ENCODE peak calls at places on chromosome 4, in four cellular contexts. B is H1, P is mesenchymal stem cell, T is trophoblast cell. H is an unnamed sample.

GRCh38 chr4:155571184-155571944 is 95.3 kb upstream of the GUCY1A1 start:
- DNase-seq in B (no peak), P (no peak), T (no peak), H (no peak)

GRCh38 chr4:15918484-15919129 is 19.9 kb downstream of the FGFBP1 start:
- DNase-seq in B (no peak), P (no peak), T (peak; percentile 38), H (no peak)

GRCh38 chr4:15694431-15694830 is 8.4 kb upstream of the BST1 start:
- DNase-seq in B (no peak), P (no peak), T (no peak), H (no peak)

GRCh38 chr4:55615008-55615407 is 21.1 kb downstream of the NMU start:
- DNase-seq in B (no peak), P (no peak), T (no peak), H (no peak)

GRCh38 chr4:40587351-40587750 is 42.3 kb downstream of the RBM47 start:
- DNase-seq in B (no peak), P (no peak), T (no peak), H (no peak)

GRCh38 chr4:106587558-106587957 is 219.0 kb upstream of the GIMD1 start:
- DNase-seq in B (no peak), P (peak; percentile 51), T (no peak), H (no peak)

GRCh38 chr4:25795566-25796454 is 67.0 kb downstream of the SEL1L3 start:
- DNase-seq in B (peak; percentile 58), P (peak; percentile 78), T (peak; percentile 43), H (peak; percentile 79)

GRCh38 chr4:12580787-12581186 is 903.4 kb downstream of the RAB28 start:
- DNase-seq in B (no peak), P (no peak), T (no peak), H (no peak)

GRCh38 chr4:3240936-3241522 is 7.9 kb upstream of the MSANTD1 start:
- DNase-seq in B (no peak), P (no peak), T (no peak), H (no peak)

GRCh38 chr4:136927172-136927571 is 605.1 kb downstream of the PCDH18 start:
- DNase-seq in B (no peak), P (no peak), T (peak; percentile 55), H (no peak)

GRCh38 chr4:28490669-28491068 is 1630.0 kb downstream of the STIM2 start:
- DNase-seq in B (no peak), P (no peak), T (no peak), H (no peak)

GRCh38 chr4:105895324-105895608 is at the start of gene NPNT:
- DNase-seq in B (no peak), P (peak; percentile 2), T (no peak), H (no peak)

GRCh38 chr4:76365636-76366035 is 55.3 kb downstream of the CCDC158 start:
- DNase-seq in B (no peak), P (no peak), T (no peak), H (no peak)

GRCh38 chr4:3416270-3416669 is 25.5 kb upstream of the HGFAC start:
- DNase-seq in B (no peak), P (no peak), T (peak; percentile 24), H (no peak)

GRCh38 chr4:89745708-89746107 is 91.3 kb downstream of the SNCA start:
- DNase-seq in B (no peak), P (no peak), T (no peak), H (no peak)

GRCh38 chr4:108029321-108029720 is 39.6 kb downstream of the HADH start:
- DNase-seq in B (no peak), P (no peak), T (no peak), H (no peak)

GRCh38 chr4:6972375-6972650 is 62.7 kb downstream of the TBC1D14 start:
- DNase-seq in B (no peak), P (no peak), T (no peak), H (no peak)

GRCh38 chr4:6974138-6974848 is 64.7 kb downstream of the TBC1D14 start:
- DNase-seq in B (peak; percentile 95), P (peak; percentile 92), T (peak; percentile 81), H (peak; percentile 77)

GRCh38 chr4:6971536-6972374 is 62.1 kb downstream of the TBC1D14 start:
- DNase-seq in B (no peak), P (no peak), T (no peak), H (no peak)

GRCh38 chr4:6969826-6970800 is 60.5 kb downstream of the TBC1D14 start:
- DNase-seq in B (no peak), P (no peak), T (no peak), H (no peak)

GRCh38 chr4:6972911-6973310 is 63.3 kb downstream of the TBC1D14 start:
- DNase-seq in B (no peak), P (peak; percentile 78), T (peak; percentile 30), H (no peak)
- H2BK12ac ChIP-seq in B (peak overlapping the region; percentile 96), P (no peak overlapping the region), T (no peak overlapping the region), H (no peak overlapping the region)

DNA sequence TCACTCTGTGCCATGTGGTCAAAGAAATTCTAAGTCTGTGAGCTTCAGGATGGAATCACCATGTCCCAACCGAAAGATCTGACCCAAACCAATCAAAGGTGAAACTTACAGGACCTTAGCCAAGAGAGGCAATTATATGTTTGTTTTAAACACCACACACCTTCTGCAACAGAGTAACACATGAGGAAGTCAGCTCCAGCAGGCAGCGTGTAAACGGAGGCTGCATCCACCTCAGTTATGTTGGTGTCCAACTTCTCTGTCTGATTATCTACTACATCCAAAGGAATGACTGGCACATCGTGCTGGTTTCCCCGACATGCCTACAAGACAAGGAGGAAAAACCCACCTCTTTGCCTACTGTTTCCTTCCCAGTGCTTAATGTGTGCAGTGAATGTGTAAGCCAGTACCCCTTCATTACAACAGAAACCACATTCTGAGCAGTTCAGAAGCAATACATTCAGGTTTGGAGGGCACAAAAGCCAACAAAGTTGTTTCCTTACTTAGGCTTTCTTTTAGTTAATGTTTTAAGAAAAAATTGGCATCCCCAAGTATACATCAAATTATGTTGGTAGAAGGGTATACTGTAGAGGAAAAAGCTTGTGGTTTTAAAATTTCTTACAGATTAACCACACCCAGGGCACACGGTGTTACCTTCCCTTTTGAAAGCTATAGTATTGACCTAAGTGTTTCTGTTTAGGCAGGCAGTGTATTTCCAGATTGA is 12.4 kb downstream of the CASP6 start:
- DNase-seq in B (no peak), P (no peak), T (no peak), H (no peak)
- H4K8ac ChIP-seq in B (no peak overlapping the region), P (no peak overlapping the region), T (no peak overlapping the region), H (no peak overlapping the region)

GRCh38 chr4:1345905-1346780 is 865 bp upstream of the UVSSA start:
- DNase-seq in B (peak; percentile 59), P (peak; percentile 70), T (peak; percentile 29), H (peak; percentile 48)
- H3K14ac ChIP-seq in B (no peak overlapping the region), P (peak overlapping the region; percentile 99), T (peak overlapping the region; percentile 71), H (peak overlapping the region; percentile 4)

GRCh38 chr4:151294833-151295496 is 18.0 kb downstream of the PRSS48 start:
- DNase-seq in B (no peak), P (no peak), T (no peak), H (no peak)
- H2BK12ac ChIP-seq in B (no peak overlapping the region), P (no peak overlapping the region), T (no peak overlapping the region), H (no peak overlapping the region)

DNA sequence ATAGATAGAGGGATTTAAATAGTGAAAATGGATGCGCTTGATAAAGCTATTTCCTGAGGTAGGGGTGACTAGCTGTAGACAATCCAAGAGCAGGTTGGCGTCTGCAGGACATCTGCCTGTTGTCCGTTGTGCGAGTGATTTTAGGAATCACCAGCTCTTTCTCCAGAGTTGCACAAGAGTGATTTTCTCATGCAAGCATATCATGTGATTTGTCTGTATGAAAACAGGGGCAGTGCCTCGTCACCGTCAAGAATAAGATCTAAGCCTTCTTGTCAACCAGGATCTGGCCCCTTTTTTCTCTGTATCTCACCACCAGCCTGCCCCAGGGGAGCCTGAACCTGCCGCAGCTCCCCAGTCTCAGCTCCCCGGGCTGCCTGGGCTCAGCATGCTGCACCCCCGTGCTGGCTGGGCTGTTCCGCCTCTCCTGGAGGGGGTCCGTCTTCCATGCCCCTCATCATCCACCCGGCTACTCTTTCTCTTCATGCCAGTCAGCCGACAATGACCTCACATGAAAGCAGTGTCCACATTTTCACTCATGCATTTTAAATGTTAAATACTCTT is 90.5 kb downstream of the STOX2 start:
- DNase-seq in B (no peak), P (peak; percentile 29), T (no peak), H (no peak)
- H4K8ac ChIP-seq in B (peak overlapping the region; percentile 69), P (no peak overlapping the region), T (no peak overlapping the region), H (no peak overlapping the region)

DNA sequence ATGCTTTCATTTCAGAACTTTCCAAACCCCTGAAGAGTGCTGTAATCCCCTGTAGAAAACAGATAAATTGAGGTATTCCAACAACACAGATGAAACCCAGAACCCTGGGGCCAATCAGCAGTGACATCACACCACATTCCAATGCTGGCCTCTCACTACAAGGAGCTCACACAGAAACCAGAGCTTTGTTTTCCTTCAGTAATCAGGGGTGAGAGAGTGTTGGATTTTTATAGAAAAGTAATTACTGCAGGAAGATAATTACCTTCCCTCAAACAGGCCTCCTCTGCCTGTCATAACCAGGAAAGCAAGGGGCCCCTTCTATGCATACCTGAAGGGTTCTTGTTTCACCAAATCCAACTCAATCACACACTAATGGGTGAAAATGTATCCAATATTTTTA is 246.2 kb downstream of the SCFD2 start:
- DNase-seq in B (no peak), P (peak; percentile 88), T (peak; percentile 81), H (peak; percentile 43)
- H3K14ac ChIP-seq in B (no peak overlapping the region), P (no peak overlapping the region), T (no peak overlapping the region), H (no peak overlapping the region)